ENCODE peak calls at places on chromosomes 4 and X, in nine cellular contexts. B is ELR; X is foreskin melanocyte; Y is activated T-cell treated with anti-CD3 and anti-CD28 coated beads, Interleukin-2, amount 50 U/mL, for 48 hours; V is brain microvascular endothelial cell; I is stimulated activated CD8-positive, alpha-beta memory T cell treated with anti-CD3 and anti-CD28 coated beads, Interleukin-15, amount 100 ng/mL, for 4 hours; P is CD4-positive, CD25-positive, alpha-beta regulatory T cell; J is WERI-Rb-1; M is cardiac fibroblast. L is an unnamed sample.

GRCh38 chrX:120474085-120474484 is 5.0 kb upstream of the LAMP2 start:
- DNase-seq in B (no peak), J (no peak), M (no peak), V (no peak), P (no peak), I (no peak), Y (no peak), X (no peak), L (no peak)

GRCh38 chr4:139472761-139473335 is 18.9 kb downstream of the RAB33B start:
- DNase-seq in Y (no peak), P (no peak), I (no peak), X (no peak), V (no peak), J (no peak), M (no peak), B (no peak), L (no peak)

GRCh38 chr4:168484626-168485025 is 4.3 kb upstream of the DDX60L start:
- DNase-seq in V (peak; percentile 36), B (peak; percentile 82), M (peak; percentile 87), P (no peak), Y (no peak), I (no peak), X (no peak), J (no peak), L (peak; percentile 91)

GRCh38 chr4:145939856-145940255 is 1.2 kb upstream of the ZNF827 start:
- DNase-seq in I (no peak), X (peak; percentile 74), V (no peak), M (peak; percentile 59), B (peak; percentile 59), J (no peak), Y (no peak), P (no peak), L (peak; percentile 65)

GRCh38 chrX:101550825-101551767 is 749 bp downstream of the ARMCX1 start:
- DNase-seq in P (no peak), B (peak; percentile 61), X (peak; percentile 23), V (peak; percentile 15), M (peak; percentile 38), I (no peak), J (no peak), Y (no peak), L (peak; percentile 73)

GRCh38 chrX:460823-461640 is 74.3 kb upstream of the PPP2R3B start:
- DNase-seq in Y (no peak), I (no peak), P (no peak), J (no peak), M (no peak), B (no peak), X (no peak), V (no peak), L (no peak)

GRCh38 chr4:156496797-156497196 is 474.8 kb downstream of the PDGFC start:
- DNase-seq in J (no peak), M (peak; percentile 72), V (peak; percentile 32), P (no peak), I (no peak), Y (no peak), X (no peak), B (no peak), L (peak; percentile 58)

GRCh38 chrX:36534900-36535299 is 473.3 kb upstream of the FAM47C start:
- DNase-seq in M (no peak), B (no peak), X (no peak), V (no peak), I (no peak), P (no peak), Y (no peak), J (no peak), L (no peak)

GRCh38 chrX:151680805-151681204 is 14.5 kb upstream of the PRRG3 start:
- DNase-seq in Y (peak; percentile 83), I (peak; percentile 4), M (peak; percentile 10), B (peak; percentile 52), V (peak; percentile 27), X (peak; percentile 9), P (peak; percentile 35), J (peak; percentile 87), L (peak; percentile 26)

GRCh38 chr4:187940299-187940698 is 55.3 kb upstream of the ZFP42 start:
- DNase-seq in V (peak; percentile 73), I (no peak), M (no peak), J (no peak), Y (no peak), B (no peak), P (no peak), X (no peak), L (no peak)

GRCh38 chr4:15899511-15899910 is 39.0 kb downstream of the FGFBP1 start:
- DNase-seq in M (no peak), X (no peak), V (no peak), J (no peak), B (no peak), Y (no peak), P (no peak), I (no peak), L (no peak)

GRCh38 chr4:188971125-188971524 is 831.9 kb downstream of the TRIML1 start:
- DNase-seq in J (no peak), I (no peak), V (peak; percentile 34), P (no peak), X (no peak), Y (no peak), M (peak; percentile 45), B (peak; percentile 3), L (peak; percentile 0)

GRCh38 chrX:150092549-150092948 is 154.3 kb upstream of the EOLA2 start:
- DNase-seq in B (no peak), P (no peak), J (no peak), I (no peak), V (no peak), M (no peak), Y (no peak), X (no peak), L (no peak)

GRCh38 chr4:183146478-183146877 is 47.4 kb downstream of the WWC2 start:
- DNase-seq in V (no peak), B (no peak), J (no peak), I (no peak), X (no peak), M (no peak), Y (no peak), P (no peak), L (no peak)

GRCh38 chrX:146854281-146854680 is 39.7 kb upstream of the CXorf51A start:
- DNase-seq in I (no peak), M (no peak), J (no peak), P (no peak), Y (no peak), B (no peak), V (no peak), X (no peak), L (no peak)

GRCh38 chr4:25088342-25088952 is 57.7 kb upstream of the LGI2 start:
- DNase-seq in V (peak; percentile 17), X (no peak), I (no peak), Y (peak; percentile 23), B (peak; percentile 2), J (peak; percentile 30), M (no peak), P (no peak), L (peak; percentile 68)

GRCh38 chrX:14039344-14039743 is 9.7 kb upstream of the GEMIN8 start:
- DNase-seq in V (peak; percentile 53), P (peak; percentile 74), Y (peak; percentile 65), B (peak; percentile 52), X (no peak), J (peak; percentile 49), M (peak; percentile 61), I (peak; percentile 46), L (peak; percentile 39)